ENCODE peak calls at places on chromosomes 6 and 20, in ten cellular contexts. W is PC-9, C is brain microvascular endothelial cell, F is breast epithelium, T is IMR-90, R is ascending aorta, D is bronchial epithelial cell, I is body of pancreas, B is psoas muscle, H is RWPE2. Q is an unnamed sample.

GRCh38 chr6:37514377-37514776 is 14.7 kb upstream of the CCDC167 start:
- DNase-seq in W (no peak), C (peak), F (no peak), T (peak), R (no peak), D (peak), I (no peak), B (no peak), H (no peak), Q (peak)

GRCh38 chr20:53894707-53895384 is 175.5 kb downstream of the BCAS1 start:
- DNase-seq in W (no peak), C (no peak), F (no peak), T (no peak), R (no peak), D (no peak), I (no peak), B (no peak), H (no peak), Q (no peak)

GRCh38 chr6:20932284-20932683 is 398.0 kb downstream of the CDKAL1 start:
- DNase-seq in W (no peak), C (no peak), F (no peak), T (no peak), R (no peak), D (no peak), I (no peak), B (no peak), H (no peak), Q (no peak)

GRCh38 chr6:40674170-40674569 is 87.0 kb upstream of the LRFN2 start:
- DNase-seq in W (no peak), C (no peak), F (no peak), T (no peak), R (no peak), D (no peak), I (no peak), B (no peak), H (no peak), Q (no peak)

GRCh38 chr20:15682690-15683089 is 890.6 kb downstream of the KIF16B start:
- DNase-seq in W (no peak), C (peak), F (no peak), T (no peak), R (no peak), D (no peak), I (no peak), B (no peak), H (no peak), Q (peak)

GRCh38 chr6:139373154-139373927 is 1.1 kb downstream of the CITED2 start:
- DNase-seq in W (no peak), C (peak), F (peak), T (peak), R (peak), D (peak), I (peak), B (peak), H (peak), Q (peak)

GRCh38 chr20:3021327-3021726 is 22.1 kb upstream of the GNRH2 start:
- DNase-seq in W (no peak), C (no peak), F (no peak), T (no peak), R (no peak), D (no peak), I (no peak), B (no peak), H (no peak), Q (no peak)

GRCh38 chr20:15992564-15992963 is 580.7 kb downstream of the KIF16B start:
- DNase-seq in W (peak), C (peak), F (no peak), T (no peak), R (no peak), D (peak), I (no peak), B (no peak), H (no peak), Q (peak)

GRCh38 chr20:37421988-37422387 is 76.0 kb downstream of the SRC start:
- DNase-seq in W (no peak), C (no peak), F (no peak), T (no peak), R (no peak), D (no peak), I (no peak), B (no peak), H (peak), Q (peak)

GRCh38 chr6:112251170-112251945 is 3.0 kb downstream of the LAMA4 start:
- DNase-seq in W (peak), C (peak), F (no peak), T (peak), R (peak), D (no peak), I (peak), B (peak), H (no peak), Q (peak)

GRCh38 chr20:41444821-41445220 is 78.2 kb upstream of the EMILIN3 start:
- DNase-seq in W (no peak), C (no peak), F (no peak), T (no peak), R (no peak), D (no peak), I (no peak), B (no peak), H (no peak), Q (no peak)

GRCh38 chr6:167580512-167580911 is 246.2 kb upstream of the AFDN start:
- DNase-seq in W (no peak), C (no peak), F (no peak), T (no peak), R (no peak), D (no peak), I (no peak), B (no peak), H (no peak), Q (no peak)

GRCh38 chr6:25312034-25312620 is 33.0 kb downstream of the CARMIL1 start:
- DNase-seq in W (no peak), C (no peak), F (no peak), T (peak), R (peak), D (peak), I (no peak), B (no peak), H (no peak), Q (peak)

GRCh38 chr20:1626528-1627192 is 6.9 kb upstream of the SIRPB1 start:
- DNase-seq in W (no peak), C (no peak), F (no peak), T (no peak), R (no peak), D (no peak), I (no peak), B (no peak), H (no peak), Q (no peak)

GRCh38 chr6:117706504-117706903 is 31.2 kb downstream of the NUS1 start:
- DNase-seq in W (no peak), C (no peak), F (no peak), T (no peak), R (no peak), D (no peak), I (no peak), B (no peak), H (no peak), Q (no peak)

DNA sequence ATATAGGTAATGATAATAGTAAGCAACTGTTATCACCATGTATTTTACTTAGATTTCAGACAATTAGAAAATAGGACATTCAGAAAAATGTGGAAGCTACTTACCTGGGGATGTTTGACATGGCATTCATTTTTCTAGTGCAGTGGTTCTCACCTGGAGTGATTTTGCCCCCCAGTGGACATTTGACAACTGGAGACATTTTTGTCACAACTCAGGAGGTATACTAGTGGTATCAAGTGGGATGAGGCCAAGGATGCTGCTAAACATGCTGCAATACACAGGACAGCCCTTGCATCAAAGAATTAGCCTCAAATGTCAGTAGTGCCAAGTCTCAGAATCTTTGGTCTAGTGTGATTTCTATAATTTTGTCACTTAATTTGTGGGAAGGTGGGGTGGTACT is 36.1 kb downstream of the NUS1 start:
- DNase-seq in W (no peak), C (no peak), F (no peak), T (no peak), R (no peak), D (peak), I (no peak), B (no peak), H (no peak), Q (no peak)
- TF ChIP-seq CTCF in W (no peak), C (peak), F (no peak), T (no peak), R (no peak), D (no peak), I (no peak), B (peak), H (peak), Q (no peak)

DNA sequence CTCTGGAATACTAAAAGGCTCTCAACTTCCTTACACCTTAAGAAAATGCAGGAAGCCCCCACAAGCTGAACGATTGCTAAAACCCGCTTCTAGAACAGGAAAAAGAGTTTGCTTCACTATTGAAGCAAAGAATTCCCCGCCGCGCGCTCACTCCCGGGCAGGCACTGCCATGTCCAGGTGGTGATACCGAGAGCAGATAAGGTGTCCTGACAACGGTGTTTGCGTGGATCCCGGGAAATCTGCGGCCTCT is 1.1 kb downstream of the RRAGD start:
- DNase-seq in W (no peak), C (no peak), F (peak), T (no peak), R (peak), D (no peak), I (peak), B (no peak), H (no peak), Q (no peak)
- H3K4me3 ChIP-seq in W (no peak), C (peak), F (peak), T (no peak), R (peak), D (peak), I (peak), B (peak), H (peak), Q (peak)

GRCh38 chr6:100078509-100078908 is 84.5 kb upstream of the MCHR2 start:
- DNase-seq in W (no peak), C (peak), F (no peak), T (peak), R (no peak), D (peak), I (peak), B (no peak), H (no peak), Q (peak)
- TF ChIP-seq CTCF in W (no peak), C (peak), F (no peak), T (peak), R (no peak), D (peak), I (no peak), B (peak), H (peak), Q (peak)

DNA sequence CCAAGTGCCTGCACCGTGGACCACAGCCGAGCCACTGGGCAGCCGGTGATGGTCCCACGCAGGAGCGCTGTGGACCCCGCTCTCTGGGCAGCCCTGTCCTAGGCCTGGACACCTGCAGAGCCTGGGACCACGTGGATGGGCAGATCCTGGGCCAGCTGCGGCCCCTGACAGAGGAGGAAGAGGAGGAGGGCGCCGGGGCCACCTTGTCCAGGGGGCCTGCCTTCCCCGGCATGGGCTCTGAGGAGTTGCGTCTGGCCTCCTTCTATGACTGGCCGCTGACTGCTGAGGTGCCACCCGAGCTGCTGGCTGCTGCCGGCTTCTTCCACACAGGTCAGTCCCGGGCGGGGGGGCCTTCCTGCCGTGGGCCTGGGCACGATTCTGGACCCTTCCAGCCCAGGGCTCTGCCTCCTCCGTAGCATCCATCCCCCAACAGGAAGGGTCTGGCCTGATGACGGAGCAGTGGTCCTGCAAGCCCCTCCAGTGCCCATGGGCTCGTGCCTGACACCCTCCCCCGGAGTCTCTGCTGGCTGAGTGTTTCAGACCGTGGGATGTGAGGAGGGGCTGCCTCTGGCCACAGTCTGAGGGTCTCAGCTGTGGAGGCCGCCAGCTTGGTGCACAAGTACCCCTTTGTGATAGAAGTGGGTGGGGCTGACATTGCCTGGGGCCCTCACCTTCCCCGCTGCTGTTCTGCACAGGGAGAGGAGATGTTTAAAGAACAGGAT is 572 bp downstream of the BIRC7 start:
- DNase-seq in W (no peak), C (no peak), F (no peak), T (no peak), R (no peak), D (no peak), I (no peak), B (no peak), H (no peak), Q (no peak)
- H3K4me3 ChIP-seq in W (no peak), C (no peak), F (no peak), T (no peak), R (no peak), D (no peak), I (no peak), B (no peak), H (no peak), Q (no peak)

GRCh38 chr6:170447561-170447930 is 105.6 kb downstream of the PSMB1 start:
- DNase-seq in W (no peak), C (no peak), F (no peak), T (no peak), R (no peak), D (no peak), I (no peak), B (no peak), H (no peak), Q (no peak)

GRCh38 chr6:170448317-170448716 is 104.8 kb downstream of the PSMB1 start:
- DNase-seq in W (no peak), C (no peak), F (no peak), T (no peak), R (peak), D (no peak), I (no peak), B (no peak), H (no peak), Q (no peak)

GRCh38 chr6:170449231-170449630 is 103.9 kb downstream of the PSMB1 start:
- DNase-seq in W (no peak), C (no peak), F (no peak), T (peak), R (no peak), D (no peak), I (no peak), B (no peak), H (no peak), Q (no peak)

GRCh38 chr6:170449835-170450753 is 103.0 kb downstream of the PSMB1 start:
- DNase-seq in W (no peak), C (no peak), F (no peak), T (no peak), R (peak), D (no peak), I (no peak), B (no peak), H (peak), Q (no peak)

GRCh38 chr6:170448745-170449144 is 104.4 kb downstream of the PSMB1 start:
- DNase-seq in W (no peak), C (no peak), F (no peak), T (no peak), R (peak), D (no peak), I (no peak), B (no peak), H (no peak), Q (no peak)
- TF ChIP-seq CTCF in W (no peak), C (no peak), F (no peak), T (no peak), R (no peak), D (no peak), I (no peak), B (no peak), H (no peak), Q (no peak)

GRCh38 chr6:162109466-162110040 is 618.0 kb downstream of the PRKN start:
- DNase-seq in W (no peak), C (no peak), F (no peak), T (no peak), R (no peak), D (peak), I (no peak), B (no peak), H (no peak), Q (no peak)
- H3K4me3 ChIP-seq in W (no peak), C (no peak), F (no peak), T (no peak), R (no peak), D (no peak), I (no peak), B (no peak), H (no peak), Q (no peak)

DNA sequence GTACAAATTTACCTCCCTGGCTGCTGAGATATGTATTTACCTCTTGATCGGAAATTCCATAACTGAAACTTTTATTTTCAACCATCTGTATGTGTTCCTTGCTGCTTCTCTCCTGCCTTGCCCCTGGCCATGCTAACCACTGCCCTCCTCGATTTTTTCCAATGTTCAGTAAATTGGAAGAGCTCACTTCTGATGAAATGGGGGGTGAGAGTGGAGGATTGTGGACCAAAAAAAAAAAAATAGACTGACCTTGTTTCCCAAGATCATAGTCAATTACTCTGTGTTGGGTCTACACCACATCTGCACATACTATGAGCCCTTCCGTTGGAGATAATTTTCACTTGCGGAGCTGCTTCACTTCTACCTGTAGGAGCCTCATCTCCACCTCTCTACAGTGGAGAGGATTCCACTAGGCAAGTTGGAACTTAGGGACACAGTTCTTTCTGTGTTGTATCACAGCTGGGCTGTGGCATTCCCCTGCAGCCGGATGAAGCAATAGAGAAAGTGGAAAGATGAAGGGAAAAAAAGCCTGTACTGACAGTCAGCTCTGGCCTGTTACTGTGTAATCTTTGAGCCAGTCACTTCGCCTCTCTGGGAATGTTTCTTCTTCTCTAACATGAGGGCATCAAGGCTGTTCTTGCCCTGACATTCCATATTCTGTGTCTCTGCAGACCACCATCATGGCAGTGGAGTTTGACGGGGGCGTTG is 1.6 kb downstream of the PSMB9 start:
- DNase-seq in W (no peak), C (no peak), F (no peak), T (no peak), R (no peak), D (no peak), I (no peak), B (no peak), H (no peak), Q (no peak)
- TF ChIP-seq CTCF in W (no peak), C (no peak), F (no peak), T (no peak), R (no peak), D (no peak), I (no peak), B (no peak), H (no peak), Q (no peak)

GRCh38 chr6:82362868-82363267 is 749 bp upstream of the TPBG start:
- DNase-seq in W (no peak), C (peak), F (no peak), T (peak), R (no peak), D (peak), I (peak), B (no peak), H (no peak), Q (peak)

GRCh38 chr6:82363368-82364086 is at the start of gene TPBG:
- DNase-seq in W (peak), C (peak), F (peak), T (peak), R (peak), D (peak), I (peak), B (peak), H (peak), Q (peak)

GRCh38 chr6:82361631-82362030 is 2.0 kb upstream of the TPBG start:
- DNase-seq in W (no peak), C (no peak), F (no peak), T (no peak), R (no peak), D (no peak), I (no peak), B (no peak), H (no peak), Q (no peak)

GRCh38 chr6:82364087-82365010 is 732 bp downstream of the TPBG start:
- DNase-seq in W (peak), C (peak), F (peak), T (peak), R (peak), D (peak), I (peak), B (peak), H (peak), Q (peak)

GRCh38 chr6:82362144-82362543 is 1.5 kb upstream of the TPBG start:
- DNase-seq in W (no peak), C (no peak), F (no peak), T (no peak), R (no peak), D (no peak), I (no peak), B (no peak), H (no peak), Q (no peak)
- H3K4me3 ChIP-seq in W (peak), C (no peak), F (no peak), T (no peak), R (no peak), D (no peak), I (no peak), B (no peak), H (peak), Q (no peak)

GRCh38 chr6:161607696-161608297 is 333.9 kb upstream of the AGPAT4 start:
- DNase-seq in W (no peak), C (no peak), F (no peak), T (no peak), R (no peak), D (no peak), I (no peak), B (no peak), H (no peak), Q (no peak)
- TF ChIP-seq CTCF in W (no peak), C (no peak), F (no peak), T (no peak), R (no peak), D (no peak), I (no peak), B (no peak), H (no peak), Q (no peak)

Q was measured in choroid plexus epithelial cell.